ENCODE peak calls at places on chromosomes 4 and X, in five cellular contexts. O, K, I, R and U are unnamed samples.

GRCh38 chrX:10447577-10448214 is 172.7 kb downstream of the MID1 start:
- DNase-seq in R (peak), K (no peak), I (no peak), O (no peak), U (no peak)

GRCh38 chr4:171162478-171162877 is 650.7 kb upstream of the GALNTL6 start:
- DNase-seq in K (no peak), I (no peak), R (no peak), O (no peak), U (no peak)

GRCh38 chr4:86130160-86130933 is 229.5 kb downstream of the MAPK10 start:
- DNase-seq in R (no peak), K (no peak), I (no peak), O (no peak), U (no peak)

GRCh38 chrX:137031039-137031438 is 2.8 kb downstream of the GPR101 start:
- DNase-seq in K (no peak), I (no peak), O (no peak), R (no peak), U (no peak)

GRCh38 chrX:39629001-39629400 is 468.8 kb downstream of the BCOR start:
- DNase-seq in I (no peak), O (no peak), K (no peak), R (no peak), U (no peak)

GRCh38 chr4:107472265-107472948 is 247.6 kb downstream of the PAPSS1 start:
- DNase-seq in R (no peak), I (no peak), O (no peak), K (no peak), U (no peak)

GRCh38 chr4:99998062-99998880 is 48.2 kb upstream of the H2AZ1 start:
- DNase-seq in O (no peak), K (peak), I (peak), R (peak), U (no peak)

GRCh38 chrX:136692271-136692670 is 44.3 kb downstream of the CD40LG start:
- DNase-seq in I (no peak), R (no peak), O (no peak), K (no peak), U (no peak)

GRCh38 chr4:86101841-86102240 is 258.0 kb downstream of the MAPK10 start:
- DNase-seq in K (no peak), O (no peak), I (no peak), R (no peak), U (no peak)

GRCh38 chr4:6419452-6420028 is 52.9 kb downstream of the PPP2R2C start:
- DNase-seq in I (no peak), O (no peak), R (no peak), K (no peak), U (no peak)

GRCh38 chr4:6177587-6178197 is 22.7 kb downstream of the JAKMIP1 start:
- DNase-seq in I (no peak), O (no peak), K (no peak), R (no peak), U (no peak)

GRCh38 chr4:54930226-54930625 is 195.2 kb downstream of the KDR start:
- DNase-seq in O (no peak), I (peak), K (no peak), R (peak), U (peak)

GRCh38 chrX:124862304-124862703 is 457.4 kb upstream of the TEX13C start:
- DNase-seq in R (no peak), K (no peak), O (no peak), I (no peak), U (no peak)

GRCh38 chr4:152735302-152735917 is 44.1 kb downstream of the TIGD4 start:
- DNase-seq in I (peak), O (no peak), R (peak), K (peak), U (no peak)

GRCh38 chr4:84530871-84531270 is 31.8 kb upstream of the NKX6-1 start:
- DNase-seq in R (peak), I (peak), O (no peak), K (no peak), U (no peak)

GRCh38 chrX:120727503-120727902 is 97.6 kb upstream of the C1GALT1C1 start:
- DNase-seq in I (no peak), O (no peak), R (no peak), K (no peak), U (no peak)

GRCh38 chr4:145716200-145716599 is 36.3 kb downstream of the C4orf51 start:
- DNase-seq in O (no peak), I (peak), R (no peak), K (no peak), U (no peak)

GRCh38 chrX:131626681-131627296 is 82.9 kb downstream of the OR13H1 start:
- DNase-seq in K (peak), I (no peak), O (no peak), R (no peak), U (no peak)

GRCh38 chrX:118347131-118347530 is 1.2 kb downstream of the WDR44 start:
- DNase-seq in K (no peak), R (peak), O (no peak), I (peak), U (no peak)

GRCh38 chrX:3415011-3415410 is 68.6 kb upstream of the MXRA5 start:
- DNase-seq in R (no peak), I (no peak), O (no peak), K (no peak), U (no peak)

GRCh38 chr4:26235500-26235899 is 85.3 kb upstream of the RBPJ start:
- DNase-seq in I (peak), R (peak), O (peak), K (no peak), U (peak)

GRCh38 chr4:12580787-12581186 is 903.4 kb downstream of the RAB28 start:
- DNase-seq in I (no peak), R (no peak), K (no peak), O (no peak), U (no peak)

GRCh38 chr4:4866124-4866832 is 6.8 kb downstream of the MSX1 start:
- DNase-seq in K (no peak), I (no peak), O (no peak), R (no peak), U (no peak)

GRCh38 chr4:158055668-158056067 is 117.2 kb downstream of the GASK1B start:
- DNase-seq in R (no peak), I (no peak), K (no peak), O (no peak), U (no peak)

GRCh38 chrX:42247241-42247640 is 323.9 kb upstream of the CASK start:
- DNase-seq in O (no peak), I (no peak), K (no peak), R (no peak), U (no peak)

GRCh38 chr4:10098770-10099139 is 17.8 kb downstream of the WDR1 start:
- DNase-seq in O (no peak), I (peak), R (peak), K (peak), U (no peak)

GRCh38 chrX:153829799-153830631 is at the start of gene PDZD4:
- DNase-seq in R (no peak), K (no peak), I (peak), O (no peak), U (no peak)
- H3K4me3 ChIP-seq in R (no peak), K (no peak), I (no peak), O (peak), U (no peak)

GRCh38 chr4:147479817-147480216 is 1.1 kb upstream of the EDNRA start:
- DNase-seq in K (no peak), R (peak), I (peak), O (peak), U (no peak)

GRCh38 chr4:147480502-147480890 is 401 bp upstream of the EDNRA start:
- DNase-seq in O (no peak), I (no peak), R (no peak), K (no peak), U (no peak)

GRCh38 chr4:147480891-147481576 is at the start of gene EDNRA:
- DNase-seq in K (no peak), R (no peak), O (no peak), I (peak), U (no peak)

GRCh38 chr4:147482281-147482680 is 1.4 kb downstream of the EDNRA start:
- DNase-seq in R (peak), I (peak), O (no peak), K (no peak), U (no peak)

DNA sequence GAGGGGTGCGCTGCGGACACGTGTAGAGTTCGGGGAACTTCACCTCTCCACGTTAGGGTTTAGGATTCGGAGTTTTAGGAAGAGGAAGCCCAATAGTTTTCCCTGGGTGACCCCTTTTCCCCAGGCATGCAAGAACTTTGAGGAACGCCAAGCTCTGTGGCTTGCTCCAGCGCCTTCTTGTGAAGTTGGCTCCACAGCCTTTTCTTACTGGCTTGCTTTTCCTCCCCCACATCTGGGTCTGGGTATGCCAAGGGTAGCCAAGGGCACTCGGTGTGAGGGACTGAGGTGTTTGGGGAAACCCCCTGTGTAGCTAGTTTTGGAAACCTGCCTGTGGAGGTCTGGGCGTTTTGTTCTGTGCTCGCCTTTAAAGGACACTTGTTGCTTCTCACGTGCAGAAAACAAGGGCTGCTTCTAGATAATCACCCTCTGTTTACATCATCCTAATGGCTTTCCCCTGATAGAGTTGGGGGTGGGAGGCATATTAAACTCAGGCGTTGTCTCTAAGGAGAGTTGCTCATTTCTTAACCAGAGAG is 746 bp downstream of the EDNRA start:
- DNase-seq in R (no peak), I (peak), O (no peak), K (no peak), U (no peak)
- H3K4me3 ChIP-seq in R (peak), I (peak), O (peak), K (peak), U (peak)

GRCh38 chr4:1769692-1770091 is 23.4 kb upstream of the FGFR3 start:
- DNase-seq in I (no peak), O (no peak), K (no peak), R (no peak), U (no peak)

GRCh38 chr4:1767770-1768366 is 25.2 kb upstream of the FGFR3 start:
- DNase-seq in R (no peak), K (no peak), I (peak), O (no peak), U (no peak)

GRCh38 chr4:1770245-1770644 is 22.8 kb upstream of the FGFR3 start:
- DNase-seq in I (no peak), R (no peak), O (no peak), K (no peak), U (no peak)

GRCh38 chr4:1767058-1767769 is 25.9 kb upstream of the FGFR3 start:
- DNase-seq in O (no peak), K (no peak), I (peak), R (no peak), U (no peak)

DNA sequence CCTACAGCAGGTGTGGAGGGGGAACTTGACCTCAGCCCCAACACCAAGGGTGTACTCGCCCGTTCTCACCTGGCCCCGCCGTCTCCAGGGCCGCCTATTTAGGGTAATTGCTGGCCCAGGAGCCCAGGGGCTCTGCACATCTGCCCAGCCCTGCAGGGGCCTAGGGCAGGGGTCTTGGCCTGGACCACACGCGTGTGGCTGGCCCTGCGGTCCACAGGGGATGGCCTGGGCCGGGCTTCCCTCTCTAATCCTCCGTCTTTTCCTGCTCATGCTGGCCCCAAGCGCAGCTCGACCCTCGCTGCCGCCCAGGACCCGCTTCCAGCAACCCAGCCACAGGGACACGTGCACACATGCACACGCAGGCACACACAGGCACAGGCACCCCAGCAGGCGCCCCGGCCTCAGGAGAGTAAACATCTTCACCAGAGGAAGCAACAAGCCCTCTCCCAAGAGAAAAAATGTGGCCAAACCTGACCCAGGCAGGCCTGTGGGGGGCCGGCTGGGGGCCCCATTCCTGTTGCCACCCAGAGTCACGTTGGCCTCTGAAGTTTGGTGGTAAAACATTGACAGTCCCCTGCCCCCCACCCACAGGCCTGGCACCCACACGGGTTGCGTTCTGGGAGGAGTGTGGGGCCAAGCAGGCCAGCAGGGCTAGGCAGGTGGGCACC is 24.6 kb upstream of the FGFR3 start:
- DNase-seq in R (no peak), K (no peak), I (no peak), O (no peak), U (no peak)
- H3K4me3 ChIP-seq in R (no peak), K (no peak), I (no peak), O (no peak), U (no peak)

GRCh38 chrX:108439434-108439883 is at the start of gene COL4A5:
- DNase-seq in R (peak), I (peak), O (peak), K (peak), U (peak)

GRCh38 chrX:108443065-108443464 is 3.4 kb downstream of the COL4A5 start:
- DNase-seq in I (no peak), O (no peak), R (no peak), K (no peak), U (no peak)

GRCh38 chrX:108437789-108438623 is at the start of gene COL4A6:
- DNase-seq in O (no peak), R (peak), I (peak), K (no peak), U (peak)

GRCh38 chrX:108437354-108437753 is 868 bp downstream of the COL4A6 start:
- DNase-seq in R (no peak), O (no peak), K (no peak), I (no peak), U (no peak)

GRCh38 chrX:108439961-108440696 is 491 bp downstream of the COL4A5 start:
- DNase-seq in I (peak), O (no peak), K (no peak), R (no peak), U (no peak)
- H3K4me3 ChIP-seq in I (peak), O (peak), K (peak), R (peak), U (peak)